ENCODE peak calls at places on chromosomes 13 and 19, in nine cellular contexts. One of them, this sample, is unnamed.
A peak's percentile ranks its signal among the peaks of the same experiment; 100 is the strongest.

GRCh38 chr19:2446390-2446789 is 10.4 kb downstream of the LMNB2 start:
- DNase-seq in HFF-Myc: no peak
- DNase-seq in H1: no peak
- DNase-seq in fibroblast of pulmonary artery: no peak
- DNase-seq in fibroblast of lung: peak; percentile 10
- DNase-seq in psoas muscle: peak; percentile 96
- DNase-seq in Caco-2: no peak
- DNase-seq in kidney epithelial cell: no peak
- DNase-seq in dorsolateral prefrontal cortex: no peak
- DNase-seq in this sample: no peak

GRCh38 chr19:44951179-44952159 is 3.7 kb upstream of the CLPTM1 start:
- DNase-seq in H1: peak; percentile 76
- DNase-seq in HFF-Myc: peak; percentile 58
- DNase-seq in dorsolateral prefrontal cortex: peak; percentile 76
- DNase-seq in fibroblast of pulmonary artery: peak; percentile 86
- DNase-seq in kidney epithelial cell: peak; percentile 43
- DNase-seq in Caco-2: peak; percentile 75
- DNase-seq in psoas muscle: peak; percentile 64
- DNase-seq in fibroblast of lung: peak; percentile 67
- DNase-seq in this sample: peak; percentile 14

GRCh38 chr19:46890423-46891170 is 29.8 kb downstream of the ARHGAP35 start:
- DNase-seq in kidney epithelial cell: no peak
- DNase-seq in fibroblast of pulmonary artery: peak; percentile 63
- DNase-seq in HFF-Myc: peak; percentile 79
- DNase-seq in psoas muscle: no peak
- DNase-seq in dorsolateral prefrontal cortex: no peak
- DNase-seq in H1: no peak
- DNase-seq in fibroblast of lung: peak; percentile 86
- DNase-seq in Caco-2: peak; percentile 86
- DNase-seq in this sample: peak; percentile 80

GRCh38 chr13:111584101-111584500 is 263.7 kb downstream of the TEX29 start:
- DNase-seq in Caco-2: no peak
- DNase-seq in HFF-Myc: no peak
- DNase-seq in dorsolateral prefrontal cortex: no peak
- DNase-seq in H1: no peak
- DNase-seq in kidney epithelial cell: no peak
- DNase-seq in psoas muscle: no peak
- DNase-seq in fibroblast of pulmonary artery: no peak
- DNase-seq in fibroblast of lung: no peak
- DNase-seq in this sample: no peak

GRCh38 chr13:73368608-73369007 is 309.8 kb downstream of the KLF5 start:
- DNase-seq in kidney epithelial cell: no peak
- DNase-seq in fibroblast of pulmonary artery: no peak
- DNase-seq in Caco-2: no peak
- DNase-seq in psoas muscle: no peak
- DNase-seq in HFF-Myc: no peak
- DNase-seq in dorsolateral prefrontal cortex: no peak
- DNase-seq in fibroblast of lung: no peak
- DNase-seq in H1: no peak
- DNase-seq in this sample: no peak

GRCh38 chr19:38004100-38004504 is 97.1 kb downstream of the SIPA1L3 start:
- DNase-seq in fibroblast of pulmonary artery: no peak
- DNase-seq in HFF-Myc: peak; percentile 10
- DNase-seq in psoas muscle: no peak
- DNase-seq in fibroblast of lung: peak; percentile 76
- DNase-seq in Caco-2: no peak
- DNase-seq in kidney epithelial cell: no peak
- DNase-seq in H1: no peak
- DNase-seq in dorsolateral prefrontal cortex: no peak
- DNase-seq in this sample: no peak

GRCh38 chr19:55196803-55197202 is 12.5 kb downstream of the PTPRH start:
- DNase-seq in HFF-Myc: no peak
- DNase-seq in psoas muscle: no peak
- DNase-seq in dorsolateral prefrontal cortex: no peak
- DNase-seq in H1: no peak
- DNase-seq in Caco-2: no peak
- DNase-seq in fibroblast of pulmonary artery: no peak
- DNase-seq in kidney epithelial cell: no peak
- DNase-seq in fibroblast of lung: no peak
- DNase-seq in this sample: no peak

GRCh38 chr13:78780708-78781107 is 121.8 kb upstream of the OBI1 start:
- DNase-seq in H1: no peak
- DNase-seq in dorsolateral prefrontal cortex: no peak
- DNase-seq in kidney epithelial cell: no peak
- DNase-seq in Caco-2: no peak
- DNase-seq in HFF-Myc: no peak
- DNase-seq in psoas muscle: no peak
- DNase-seq in fibroblast of lung: no peak
- DNase-seq in fibroblast of pulmonary artery: no peak
- DNase-seq in this sample: no peak

GRCh38 chr19:40284501-40285352 is at the start of gene AKT2:
- DNase-seq in psoas muscle: no peak
- DNase-seq in dorsolateral prefrontal cortex: no peak
- DNase-seq in Caco-2: no peak
- DNase-seq in kidney epithelial cell: no peak
- DNase-seq in fibroblast of pulmonary artery: peak; percentile 51
- DNase-seq in HFF-Myc: no peak
- DNase-seq in H1: peak; percentile 98
- DNase-seq in fibroblast of lung: peak; percentile 62
- DNase-seq in this sample: no peak

GRCh38 chr19:40284251-40284500 is 969 bp downstream of the AKT2 start:
- DNase-seq in psoas muscle: no peak
- DNase-seq in dorsolateral prefrontal cortex: no peak
- DNase-seq in fibroblast of pulmonary artery: no peak
- DNase-seq in kidney epithelial cell: no peak
- DNase-seq in fibroblast of lung: no peak
- DNase-seq in HFF-Myc: no peak
- DNase-seq in Caco-2: no peak
- DNase-seq in H1: no peak
- DNase-seq in this sample: no peak

GRCh38 chr19:40286235-40286530 is 1.0 kb upstream of the AKT2 start:
- DNase-seq in psoas muscle: no peak
- DNase-seq in fibroblast of lung: no peak
- DNase-seq in dorsolateral prefrontal cortex: no peak
- DNase-seq in Caco-2: no peak
- DNase-seq in HFF-Myc: no peak
- DNase-seq in H1: no peak
- DNase-seq in kidney epithelial cell: no peak
- DNase-seq in fibroblast of pulmonary artery: no peak
- DNase-seq in this sample: no peak

GRCh38 chr19:40286674-40287421 is 1.7 kb upstream of the AKT2 start:
- DNase-seq in fibroblast of lung: no peak
- DNase-seq in HFF-Myc: no peak
- DNase-seq in dorsolateral prefrontal cortex: no peak
- DNase-seq in kidney epithelial cell: no peak
- DNase-seq in H1: no peak
- DNase-seq in Caco-2: no peak
- DNase-seq in psoas muscle: no peak
- DNase-seq in fibroblast of pulmonary artery: no peak
- DNase-seq in this sample: no peak

GRCh38 chr19:40285353-40286234 is 449 bp upstream of the AKT2 start:
- DNase-seq in HFF-Myc: peak; percentile 98
- DNase-seq in Caco-2: peak; percentile 100
- DNase-seq in fibroblast of pulmonary artery: peak; percentile 100
- DNase-seq in psoas muscle: peak; percentile 100
- DNase-seq in H1: peak; percentile 95
- DNase-seq in kidney epithelial cell: peak; percentile 96
- DNase-seq in fibroblast of lung: peak; percentile 99
- DNase-seq in dorsolateral prefrontal cortex: peak; percentile 99
- DNase-seq in this sample: peak; percentile 94
- TF ChIP-seq CTCF in HFF-Myc: no peak
- TF ChIP-seq CTCF in Caco-2: peak; percentile 19
- TF ChIP-seq CTCF in fibroblast of pulmonary artery: no peak
- TF ChIP-seq CTCF in psoas muscle: no peak
- TF ChIP-seq CTCF in H1: no peak
- TF ChIP-seq CTCF in kidney epithelial cell: no peak
- TF ChIP-seq CTCF in fibroblast of lung: no peak
- TF ChIP-seq CTCF in dorsolateral prefrontal cortex: peak; percentile 38
- TF ChIP-seq CTCF in this sample: no peak

GRCh38 chr13:39956036-39956435 is 300.6 kb downstream of the COG6 start:
- DNase-seq in Caco-2: no peak
- DNase-seq in H1: no peak
- DNase-seq in HFF-Myc: no peak
- DNase-seq in kidney epithelial cell: no peak
- DNase-seq in fibroblast of pulmonary artery: no peak
- DNase-seq in psoas muscle: no peak
- DNase-seq in fibroblast of lung: no peak
- DNase-seq in dorsolateral prefrontal cortex: no peak
- DNase-seq in this sample: no peak

GRCh38 chr13:39955560-39955959 is 300.1 kb downstream of the COG6 start:
- DNase-seq in H1: no peak
- DNase-seq in kidney epithelial cell: no peak
- DNase-seq in fibroblast of pulmonary artery: no peak
- DNase-seq in Caco-2: no peak
- DNase-seq in psoas muscle: no peak
- DNase-seq in HFF-Myc: no peak
- DNase-seq in fibroblast of lung: no peak
- DNase-seq in dorsolateral prefrontal cortex: no peak
- DNase-seq in this sample: no peak

GRCh38 chr13:39954476-39954875 is 299.0 kb downstream of the COG6 start:
- DNase-seq in fibroblast of lung: no peak
- DNase-seq in fibroblast of pulmonary artery: no peak
- DNase-seq in Caco-2: no peak
- DNase-seq in dorsolateral prefrontal cortex: no peak
- DNase-seq in H1: no peak
- DNase-seq in HFF-Myc: no peak
- DNase-seq in psoas muscle: no peak
- DNase-seq in kidney epithelial cell: no peak
- DNase-seq in this sample: no peak

GRCh38 chr13:39951301-39951700 is 295.8 kb downstream of the COG6 start:
- DNase-seq in psoas muscle: no peak
- DNase-seq in fibroblast of pulmonary artery: no peak
- DNase-seq in H1: no peak
- DNase-seq in fibroblast of lung: no peak
- DNase-seq in Caco-2: no peak
- DNase-seq in kidney epithelial cell: no peak
- DNase-seq in HFF-Myc: no peak
- DNase-seq in dorsolateral prefrontal cortex: no peak
- DNase-seq in this sample: no peak

DNA sequence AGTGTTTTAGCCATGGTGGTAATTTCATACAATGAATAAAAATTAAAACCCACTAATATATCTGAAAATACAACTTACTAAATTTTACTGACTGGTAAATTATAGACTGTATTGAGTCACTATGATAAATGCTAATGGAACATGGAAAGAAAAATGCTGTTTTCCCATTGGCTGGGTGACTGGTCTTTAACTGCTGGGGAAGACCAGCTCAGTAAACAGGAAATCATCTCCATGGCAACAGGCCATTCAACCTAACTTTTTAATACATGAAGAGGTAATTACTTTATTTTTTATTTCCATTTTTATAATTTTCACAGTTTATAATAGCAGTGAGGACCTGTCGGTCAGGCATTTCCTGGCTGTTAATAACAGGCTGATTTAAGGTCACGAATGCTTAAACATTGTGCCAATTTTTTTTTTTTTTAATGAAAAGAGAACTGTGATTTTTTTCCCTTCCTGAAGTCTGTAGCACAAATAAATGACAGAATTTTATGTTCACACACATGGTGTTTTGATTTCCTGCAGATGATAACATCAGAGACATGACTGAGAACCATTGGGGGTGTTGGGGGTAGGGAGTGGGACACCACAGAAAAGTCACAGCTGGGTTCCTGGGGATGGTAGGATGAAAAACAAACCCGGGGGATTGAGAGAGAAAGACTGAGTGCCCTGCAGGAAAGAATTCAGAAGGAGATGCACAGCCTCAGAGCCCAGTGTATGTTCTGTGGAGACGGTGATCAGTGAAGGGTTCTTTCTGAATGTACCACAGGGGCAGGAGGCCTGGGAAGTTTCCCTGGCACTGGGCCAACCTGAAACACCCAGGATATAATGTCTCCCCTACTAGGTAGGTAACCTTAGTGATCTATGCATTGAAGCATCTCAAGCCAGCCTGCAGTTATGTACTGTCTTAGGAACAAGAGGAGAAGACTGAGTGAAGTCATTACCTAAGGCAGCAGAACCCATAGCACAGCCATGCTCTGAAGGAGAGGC is 297.1 kb downstream of the COG6 start:
- DNase-seq in kidney epithelial cell: no peak
- DNase-seq in HFF-Myc: peak; percentile 77
- DNase-seq in psoas muscle: no peak
- DNase-seq in fibroblast of lung: peak; percentile 33
- DNase-seq in dorsolateral prefrontal cortex: no peak
- DNase-seq in H1: no peak
- DNase-seq in Caco-2: no peak
- DNase-seq in fibroblast of pulmonary artery: peak; percentile 70
- DNase-seq in this sample: no peak
- H3K4me3 ChIP-seq in kidney epithelial cell: no peak overlapping the region
- H3K4me3 ChIP-seq in HFF-Myc: no peak overlapping the region
- H3K4me3 ChIP-seq in psoas muscle: no peak overlapping the region
- H3K4me3 ChIP-seq in fibroblast of lung: no peak overlapping the region
- H3K4me3 ChIP-seq in dorsolateral prefrontal cortex: no peak overlapping the region
- H3K4me3 ChIP-seq in H1: no peak overlapping the region
- H3K4me3 ChIP-seq in Caco-2: no peak overlapping the region
- H3K4me3 ChIP-seq in fibroblast of pulmonary artery: no peak overlapping the region
- H3K4me3 ChIP-seq in this sample: no peak overlapping the region

GRCh38 chr13:98060282-98060681 is 82.6 kb upstream of the FARP1 start:
- DNase-seq in Caco-2: no peak
- DNase-seq in HFF-Myc: no peak
- DNase-seq in fibroblast of pulmonary artery: no peak
- DNase-seq in H1: no peak
- DNase-seq in dorsolateral prefrontal cortex: no peak
- DNase-seq in psoas muscle: no peak
- DNase-seq in kidney epithelial cell: no peak
- DNase-seq in fibroblast of lung: peak; percentile 12
- DNase-seq in this sample: no peak

GRCh38 chr13:98068511-98068910 is 74.4 kb upstream of the FARP1 start:
- DNase-seq in kidney epithelial cell: no peak
- DNase-seq in Caco-2: peak; percentile 76
- DNase-seq in dorsolateral prefrontal cortex: no peak
- DNase-seq in psoas muscle: no peak
- DNase-seq in fibroblast of lung: no peak
- DNase-seq in fibroblast of pulmonary artery: no peak
- DNase-seq in HFF-Myc: no peak
- DNase-seq in H1: no peak
- DNase-seq in this sample: no peak

GRCh38 chr13:98071316-98071715 is 71.6 kb upstream of the FARP1 start:
- DNase-seq in fibroblast of pulmonary artery: no peak
- DNase-seq in dorsolateral prefrontal cortex: no peak
- DNase-seq in HFF-Myc: no peak
- DNase-seq in H1: no peak
- DNase-seq in Caco-2: no peak
- DNase-seq in fibroblast of lung: no peak
- DNase-seq in kidney epithelial cell: no peak
- DNase-seq in psoas muscle: no peak
- DNase-seq in this sample: no peak

GRCh38 chr13:98066636-98067035 is 76.3 kb upstream of the FARP1 start:
- DNase-seq in HFF-Myc: no peak
- DNase-seq in fibroblast of lung: no peak
- DNase-seq in dorsolateral prefrontal cortex: no peak
- DNase-seq in kidney epithelial cell: no peak
- DNase-seq in psoas muscle: no peak
- DNase-seq in H1: no peak
- DNase-seq in Caco-2: no peak
- DNase-seq in fibroblast of pulmonary artery: no peak
- DNase-seq in this sample: no peak

GRCh38 chr13:98065468-98065867 is 77.4 kb upstream of the FARP1 start:
- DNase-seq in fibroblast of pulmonary artery: no peak
- DNase-seq in H1: no peak
- DNase-seq in kidney epithelial cell: no peak
- DNase-seq in Caco-2: no peak
- DNase-seq in psoas muscle: no peak
- DNase-seq in HFF-Myc: no peak
- DNase-seq in dorsolateral prefrontal cortex: no peak
- DNase-seq in fibroblast of lung: no peak
- DNase-seq in this sample: no peak
- TF ChIP-seq CTCF in fibroblast of pulmonary artery: no peak
- TF ChIP-seq CTCF in H1: no peak
- TF ChIP-seq CTCF in kidney epithelial cell: no peak
- TF ChIP-seq CTCF in Caco-2: no peak
- TF ChIP-seq CTCF in psoas muscle: no peak
- TF ChIP-seq CTCF in HFF-Myc: no peak
- TF ChIP-seq CTCF in dorsolateral prefrontal cortex: no peak
- TF ChIP-seq CTCF in fibroblast of lung: no peak
- TF ChIP-seq CTCF in this sample: no peak

DNA sequence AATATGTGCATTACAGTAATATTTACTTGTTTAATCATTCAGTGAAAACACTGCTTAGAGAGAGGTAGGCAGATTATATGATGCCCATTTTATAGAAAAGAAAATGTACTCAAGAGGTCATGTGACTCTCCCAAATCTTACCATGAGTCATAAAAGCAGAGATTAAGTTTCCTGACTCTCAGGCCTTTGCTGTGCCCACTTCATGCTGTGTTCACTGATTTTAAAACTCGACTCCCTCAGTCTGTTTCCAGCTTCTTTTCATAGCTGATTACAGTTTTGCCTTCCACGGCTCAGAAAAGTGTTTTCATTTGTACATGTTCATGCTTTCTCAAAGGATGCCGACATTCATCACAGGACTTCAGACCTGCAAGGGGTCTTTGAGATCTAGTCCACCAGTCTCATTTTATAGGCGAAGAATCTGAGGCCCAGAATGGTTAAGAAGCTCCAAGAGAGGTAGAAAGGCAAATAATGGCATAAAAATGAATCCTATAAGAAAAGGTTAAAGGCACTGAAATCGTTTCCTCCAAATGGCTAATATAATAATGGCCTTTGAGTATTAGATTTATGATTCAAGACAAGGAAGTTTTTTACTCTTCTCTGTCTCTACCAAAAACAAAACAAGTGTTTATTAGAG is 9.0 kb upstream of the IPO5 start:
- DNase-seq in psoas muscle: no peak
- DNase-seq in dorsolateral prefrontal cortex: no peak
- DNase-seq in HFF-Myc: no peak
- DNase-seq in fibroblast of lung: peak; percentile 63
- DNase-seq in kidney epithelial cell: no peak
- DNase-seq in Caco-2: no peak
- DNase-seq in H1: no peak
- DNase-seq in fibroblast of pulmonary artery: peak; percentile 58
- DNase-seq in this sample: no peak
- H3K4me3 ChIP-seq in psoas muscle: no peak overlapping the region
- H3K4me3 ChIP-seq in dorsolateral prefrontal cortex: no peak overlapping the region
- H3K4me3 ChIP-seq in HFF-Myc: no peak overlapping the region
- H3K4me3 ChIP-seq in fibroblast of lung: no peak overlapping the region
- H3K4me3 ChIP-seq in kidney epithelial cell: no peak overlapping the region
- H3K4me3 ChIP-seq in Caco-2: no peak overlapping the region
- H3K4me3 ChIP-seq in H1: no peak overlapping the region
- H3K4me3 ChIP-seq in fibroblast of pulmonary artery: no peak overlapping the region
- H3K4me3 ChIP-seq in this sample: no peak overlapping the region

This sample was measured in AG04449.